ENCODE peak calls at places on chromosome 2, in ten cellular contexts. V is SIG-M5; Y is CD8-positive, alpha-beta T cell; A is H54; P is GM06990; C is LoVo; Z is HT-29; L is activated naive CD8-positive, alpha-beta T cell treated with anti-CD3 and anti-CD28 coated beads for 36 hours; G is left ventricle myocardium inferior; D is T-helper 17 cell. H is an unnamed sample.

GRCh38 chr2:217835931-217836881 is 166.6 kb downstream of the TNS1 start:
- DNase-seq in P (no peak), G (peak), A (no peak), Y (no peak), D (no peak), Z (no peak), C (no peak), L (no peak), V (peak), H (no peak)

GRCh38 chr2:12456293-12457151 is 260.2 kb upstream of the TRIB2 start:
- DNase-seq in D (peak), P (peak), A (peak), V (peak), C (peak), Y (peak), G (peak), Z (peak), L (peak), H (peak)

GRCh38 chr2:105070010-105070865 is 32.4 kb downstream of the MRPS9 start:
- DNase-seq in V (no peak), C (no peak), L (no peak), P (no peak), G (no peak), D (no peak), A (no peak), Y (no peak), Z (no peak), H (no peak)

GRCh38 chr2:203626952-203627681 is 79.3 kb upstream of the CD28 start:
- DNase-seq in Z (no peak), Y (no peak), D (no peak), G (no peak), L (no peak), C (no peak), V (no peak), A (no peak), P (no peak), H (no peak)

GRCh38 chr2:119008108-119008507 is 66.1 kb downstream of the MARCO start:
- DNase-seq in Z (peak), C (no peak), D (no peak), L (no peak), V (no peak), P (no peak), Y (no peak), G (no peak), A (no peak), H (no peak)

GRCh38 chr2:132949108-132949507 is 279.1 kb upstream of the LYPD1 start:
- DNase-seq in A (no peak), V (no peak), Y (no peak), P (no peak), C (no peak), D (no peak), L (no peak), Z (no peak), G (no peak), H (no peak)

GRCh38 chr2:178074123-178075005 is 1.8 kb upstream of the PDE11A start:
- DNase-seq in L (no peak), G (no peak), P (no peak), D (no peak), Y (no peak), C (peak), Z (peak), A (no peak), V (no peak), H (no peak)

GRCh38 chr2:200026312-200026711 is 70.9 kb downstream of the MAIP1 start:
- DNase-seq in D (no peak), V (no peak), Z (no peak), A (no peak), C (no peak), G (no peak), L (no peak), P (no peak), Y (no peak), H (no peak)

GRCh38 chr2:57497489-57498096 is 549.0 kb upstream of the VRK2 start:
- DNase-seq in Z (peak), C (peak), Y (no peak), G (no peak), A (peak), D (no peak), V (no peak), L (peak), P (peak), H (peak)

GRCh38 chr2:66938471-66938967 is 458.6 kb upstream of the ETAA1 start:
- DNase-seq in Y (no peak), D (no peak), L (no peak), V (no peak), Z (no peak), G (no peak), A (no peak), C (no peak), P (no peak), H (no peak)